ENCODE peak calls at places on chromosomes 12 and 14, in seven cellular contexts. One of them, this sample, is unnamed.

GRCh38 chr14:36021926-36022325 is 154.6 kb downstream of the PTCSC3 start:
- DNase-seq in hepatocyte: no peak
- DNase-seq in choroid plexus epithelial cell: no peak
- DNase-seq in AG10803: no peak
- DNase-seq in PC-3: no peak
- DNase-seq in heart right ventricle: no peak
- DNase-seq in fibroblast of lung: no peak
- DNase-seq in this sample: no peak

GRCh38 chr12:7934560-7935463 is 1.2 kb downstream of the SLC2A3 start:
- DNase-seq in hepatocyte: no peak
- DNase-seq in choroid plexus epithelial cell: peak
- DNase-seq in AG10803: no peak
- DNase-seq in PC-3: no peak
- DNase-seq in heart right ventricle: no peak
- DNase-seq in fibroblast of lung: no peak
- DNase-seq in this sample: no peak

GRCh38 chr12:52296572-52297215 is 5.4 kb upstream of the KRT81 start:
- DNase-seq in hepatocyte: no peak
- DNase-seq in choroid plexus epithelial cell: no peak
- DNase-seq in AG10803: no peak
- DNase-seq in PC-3: no peak
- DNase-seq in heart right ventricle: no peak
- DNase-seq in fibroblast of lung: no peak
- DNase-seq in this sample: no peak

GRCh38 chr12:105084251-105085250 is at the start of gene ALDH1L2:
- DNase-seq in hepatocyte: peak
- DNase-seq in choroid plexus epithelial cell: peak
- DNase-seq in AG10803: peak
- DNase-seq in PC-3: peak
- DNase-seq in heart right ventricle: peak
- DNase-seq in fibroblast of lung: peak
- DNase-seq in this sample: peak

GRCh38 chr14:42499137-42499536 is 892.5 kb downstream of the LRFN5 start:
- DNase-seq in hepatocyte: no peak
- DNase-seq in choroid plexus epithelial cell: no peak
- DNase-seq in AG10803: no peak
- DNase-seq in PC-3: no peak
- DNase-seq in heart right ventricle: no peak
- DNase-seq in fibroblast of lung: no peak
- DNase-seq in this sample: no peak

GRCh38 chr12:67355428-67356385 is 86.5 kb downstream of the CAND1 start:
- DNase-seq in hepatocyte: peak
- DNase-seq in choroid plexus epithelial cell: peak
- DNase-seq in AG10803: peak
- DNase-seq in PC-3: peak
- DNase-seq in heart right ventricle: no peak
- DNase-seq in fibroblast of lung: peak
- DNase-seq in this sample: peak

GRCh38 chr12:76123301-76124212 is 39.1 kb upstream of the NAP1L1 start:
- DNase-seq in hepatocyte: no peak
- DNase-seq in choroid plexus epithelial cell: peak
- DNase-seq in AG10803: peak
- DNase-seq in PC-3: peak
- DNase-seq in heart right ventricle: no peak
- DNase-seq in fibroblast of lung: peak
- DNase-seq in this sample: peak

GRCh38 chr12:105928436-105928835 is 210.3 kb downstream of the NUAK1 start:
- DNase-seq in hepatocyte: no peak
- DNase-seq in choroid plexus epithelial cell: no peak
- DNase-seq in AG10803: no peak
- DNase-seq in PC-3: peak
- DNase-seq in heart right ventricle: no peak
- DNase-seq in fibroblast of lung: no peak
- DNase-seq in this sample: peak

GRCh38 chr14:23430733-23431105 is 4.7 kb downstream of the MYH7 start:
- DNase-seq in hepatocyte: peak
- DNase-seq in choroid plexus epithelial cell: peak
- DNase-seq in AG10803: peak
- DNase-seq in PC-3: no peak
- DNase-seq in heart right ventricle: no peak
- DNase-seq in fibroblast of lung: no peak
- DNase-seq in this sample: no peak

GRCh38 chr12:40946612-40947194 is 241.4 kb upstream of the PDZRN4 start:
- DNase-seq in hepatocyte: peak
- DNase-seq in choroid plexus epithelial cell: peak
- DNase-seq in AG10803: peak
- DNase-seq in PC-3: peak
- DNase-seq in heart right ventricle: no peak
- DNase-seq in fibroblast of lung: peak
- DNase-seq in this sample: peak

GRCh38 chr12:89383235-89384049 is 31.1 kb upstream of the DUSP6 start:
- DNase-seq in hepatocyte: no peak
- DNase-seq in choroid plexus epithelial cell: no peak
- DNase-seq in AG10803: peak
- DNase-seq in PC-3: no peak
- DNase-seq in heart right ventricle: no peak
- DNase-seq in fibroblast of lung: peak
- DNase-seq in this sample: no peak
- H3K4me3 ChIP-seq in hepatocyte: no peak
- H3K4me3 ChIP-seq in choroid plexus epithelial cell: no peak
- H3K4me3 ChIP-seq in AG10803: peak
- H3K4me3 ChIP-seq in PC-3: no peak
- H3K4me3 ChIP-seq in heart right ventricle: no peak
- H3K4me3 ChIP-seq in fibroblast of lung: no peak
- H3K4me3 ChIP-seq in this sample: no peak

GRCh38 chr12:118013283-118013682 is 3.2 kb upstream of the RFC5 start:
- DNase-seq in hepatocyte: no peak
- DNase-seq in choroid plexus epithelial cell: no peak
- DNase-seq in AG10803: no peak
- DNase-seq in PC-3: peak
- DNase-seq in heart right ventricle: no peak
- DNase-seq in fibroblast of lung: no peak
- DNase-seq in this sample: peak

GRCh38 chr12:118015306-118015705 is 1.2 kb upstream of the RFC5 start:
- DNase-seq in hepatocyte: no peak
- DNase-seq in choroid plexus epithelial cell: no peak
- DNase-seq in AG10803: no peak
- DNase-seq in PC-3: no peak
- DNase-seq in heart right ventricle: no peak
- DNase-seq in fibroblast of lung: no peak
- DNase-seq in this sample: no peak

GRCh38 chr12:118016424-118017264 is at the start of gene RFC5:
- DNase-seq in hepatocyte: peak
- DNase-seq in choroid plexus epithelial cell: peak
- DNase-seq in AG10803: peak
- DNase-seq in PC-3: peak
- DNase-seq in heart right ventricle: peak
- DNase-seq in fibroblast of lung: peak
- DNase-seq in this sample: peak

GRCh38 chr12:118017926-118018325 is 1.4 kb downstream of the RFC5 start:
- DNase-seq in hepatocyte: no peak
- DNase-seq in choroid plexus epithelial cell: no peak
- DNase-seq in AG10803: no peak
- DNase-seq in PC-3: no peak
- DNase-seq in heart right ventricle: no peak
- DNase-seq in fibroblast of lung: no peak
- DNase-seq in this sample: peak

GRCh38 chr12:118015944-118016343 is 559 bp upstream of the RFC5 start:
- DNase-seq in hepatocyte: no peak
- DNase-seq in choroid plexus epithelial cell: no peak
- DNase-seq in AG10803: no peak
- DNase-seq in PC-3: no peak
- DNase-seq in heart right ventricle: no peak
- DNase-seq in fibroblast of lung: no peak
- DNase-seq in this sample: no peak
- H3K4me3 ChIP-seq in hepatocyte: no peak
- H3K4me3 ChIP-seq in choroid plexus epithelial cell: peak
- H3K4me3 ChIP-seq in AG10803: peak
- H3K4me3 ChIP-seq in PC-3: peak
- H3K4me3 ChIP-seq in heart right ventricle: peak
- H3K4me3 ChIP-seq in fibroblast of lung: peak
- H3K4me3 ChIP-seq in this sample: peak

GRCh38 chr12:2101359-2101758 is 48.6 kb downstream of the CACNA1C start:
- DNase-seq in hepatocyte: no peak
- DNase-seq in choroid plexus epithelial cell: no peak
- DNase-seq in AG10803: no peak
- DNase-seq in PC-3: no peak
- DNase-seq in heart right ventricle: no peak
- DNase-seq in fibroblast of lung: no peak
- DNase-seq in this sample: no peak
- H3K4me3 ChIP-seq in hepatocyte: no peak
- H3K4me3 ChIP-seq in choroid plexus epithelial cell: no peak
- H3K4me3 ChIP-seq in AG10803: no peak
- H3K4me3 ChIP-seq in PC-3: no peak
- H3K4me3 ChIP-seq in heart right ventricle: no peak
- H3K4me3 ChIP-seq in fibroblast of lung: no peak
- H3K4me3 ChIP-seq in this sample: no peak

GRCh38 chr12:32679910-32680217 is 763 bp downstream of the DNM1L start:
- DNase-seq in hepatocyte: no peak
- DNase-seq in choroid plexus epithelial cell: no peak
- DNase-seq in AG10803: no peak
- DNase-seq in PC-3: no peak
- DNase-seq in heart right ventricle: no peak
- DNase-seq in fibroblast of lung: no peak
- DNase-seq in this sample: no peak

GRCh38 chr12:32679091-32679909 is at the start of gene DNM1L:
- DNase-seq in hepatocyte: peak
- DNase-seq in choroid plexus epithelial cell: peak
- DNase-seq in AG10803: peak
- DNase-seq in PC-3: peak
- DNase-seq in heart right ventricle: peak
- DNase-seq in fibroblast of lung: peak
- DNase-seq in this sample: peak

GRCh38 chr12:32686340-32686739 is 7.2 kb downstream of the DNM1L start:
- DNase-seq in hepatocyte: no peak
- DNase-seq in choroid plexus epithelial cell: no peak
- DNase-seq in AG10803: no peak
- DNase-seq in PC-3: no peak
- DNase-seq in heart right ventricle: no peak
- DNase-seq in fibroblast of lung: no peak
- DNase-seq in this sample: no peak

GRCh38 chr12:32681272-32681671 is 2.2 kb downstream of the DNM1L start:
- DNase-seq in hepatocyte: no peak
- DNase-seq in choroid plexus epithelial cell: no peak
- DNase-seq in AG10803: no peak
- DNase-seq in PC-3: no peak
- DNase-seq in heart right ventricle: no peak
- DNase-seq in fibroblast of lung: no peak
- DNase-seq in this sample: no peak

GRCh38 chr12:32680787-32681186 is 1.7 kb downstream of the DNM1L start:
- DNase-seq in hepatocyte: no peak
- DNase-seq in choroid plexus epithelial cell: no peak
- DNase-seq in AG10803: no peak
- DNase-seq in PC-3: no peak
- DNase-seq in heart right ventricle: no peak
- DNase-seq in fibroblast of lung: no peak
- DNase-seq in this sample: no peak
- H3K4me3 ChIP-seq in hepatocyte: peak
- H3K4me3 ChIP-seq in choroid plexus epithelial cell: peak
- H3K4me3 ChIP-seq in AG10803: peak
- H3K4me3 ChIP-seq in PC-3: peak
- H3K4me3 ChIP-seq in heart right ventricle: peak
- H3K4me3 ChIP-seq in fibroblast of lung: peak
- H3K4me3 ChIP-seq in this sample: peak

DNA sequence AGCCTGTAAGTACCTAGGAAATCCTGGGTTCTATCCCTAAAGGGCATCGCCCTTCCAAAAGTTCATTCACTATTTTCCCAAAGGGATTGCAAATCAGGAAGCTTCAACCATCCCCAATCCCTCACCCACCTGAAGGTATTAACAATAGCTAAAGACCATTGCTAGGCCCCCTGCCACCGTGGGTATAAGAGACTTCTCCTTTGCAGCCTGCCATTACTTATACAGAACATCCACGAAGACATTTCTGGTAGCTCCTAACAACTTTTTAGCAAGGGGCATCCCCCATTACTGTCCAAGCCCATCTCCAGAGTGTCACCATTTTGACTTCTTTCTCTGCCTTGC is 384 bp upstream of the SMUG1 start:
- DNase-seq in hepatocyte: no peak
- DNase-seq in choroid plexus epithelial cell: no peak
- DNase-seq in AG10803: no peak
- DNase-seq in PC-3: no peak
- DNase-seq in heart right ventricle: no peak
- DNase-seq in fibroblast of lung: no peak
- DNase-seq in this sample: no peak
- H3K4me3 ChIP-seq in hepatocyte: no peak
- H3K4me3 ChIP-seq in choroid plexus epithelial cell: peak
- H3K4me3 ChIP-seq in AG10803: peak
- H3K4me3 ChIP-seq in PC-3: peak
- H3K4me3 ChIP-seq in heart right ventricle: peak
- H3K4me3 ChIP-seq in fibroblast of lung: peak
- H3K4me3 ChIP-seq in this sample: peak